ENCODE peak calls at places on chromosomes 11 and 22, in ten cellular contexts. One of them, this sample, is unnamed.

GRCh38 chr11:84142411-84142810 is 856.2 kb upstream of the CCDC90B start:
- DNase-seq in HFFc6: no peak
- DNase-seq in stimulated activated CD4-positive, alpha-beta T cell treated with anti-CD3 and anti-CD28 coated beads, Interleukin-15, amount 100 ng/mL, for 1 hour: no peak
- DNase-seq in bronchial epithelial cell: no peak
- DNase-seq in fibroblast of mammary gland: no peak
- DNase-seq in DMS153: no peak
- DNase-seq in NCI-H510A treated with DMSO at 0.1 percent for 48 hours: no peak
- DNase-seq in GM12891: no peak
- DNase-seq in left colon: no peak
- DNase-seq in Daoy: no peak
- DNase-seq in this sample: no peak

GRCh38 chr11:29318134-29318845 is 698.5 kb downstream of the KCNA4 start:
- DNase-seq in bronchial epithelial cell: peak; percentile 55
- DNase-seq in left colon: no peak
- DNase-seq in fibroblast of mammary gland: peak; percentile 51
- DNase-seq in NCI-H510A treated with DMSO at 0.1 percent for 48 hours: no peak
- DNase-seq in GM12891: no peak
- DNase-seq in Daoy: peak; percentile 45
- DNase-seq in HFFc6: peak; percentile 66
- DNase-seq in stimulated activated CD4-positive, alpha-beta T cell treated with anti-CD3 and anti-CD28 coated beads, Interleukin-15, amount 100 ng/mL, for 1 hour: no peak
- DNase-seq in DMS153: no peak
- DNase-seq in this sample: peak; percentile 75

GRCh38 chr22:25540128-25540790 is 24.2 kb upstream of the GRK3 start:
- DNase-seq in Daoy: no peak
- DNase-seq in stimulated activated CD4-positive, alpha-beta T cell treated with anti-CD3 and anti-CD28 coated beads, Interleukin-15, amount 100 ng/mL, for 1 hour: no peak
- DNase-seq in NCI-H510A treated with DMSO at 0.1 percent for 48 hours: no peak
- DNase-seq in bronchial epithelial cell: no peak
- DNase-seq in fibroblast of mammary gland: no peak
- DNase-seq in left colon: no peak
- DNase-seq in HFFc6: no peak
- DNase-seq in DMS153: no peak
- DNase-seq in GM12891: no peak
- DNase-seq in this sample: no peak

GRCh38 chr11:68260484-68260883 is 11.3 kb downstream of the C11orf24 start:
- DNase-seq in fibroblast of mammary gland: no peak
- DNase-seq in NCI-H510A treated with DMSO at 0.1 percent for 48 hours: no peak
- DNase-seq in GM12891: no peak
- DNase-seq in stimulated activated CD4-positive, alpha-beta T cell treated with anti-CD3 and anti-CD28 coated beads, Interleukin-15, amount 100 ng/mL, for 1 hour: no peak
- DNase-seq in Daoy: no peak
- DNase-seq in bronchial epithelial cell: no peak
- DNase-seq in DMS153: no peak
- DNase-seq in HFFc6: no peak
- DNase-seq in left colon: no peak
- DNase-seq in this sample: no peak

GRCh38 chr22:43449205-43449830 is 37.5 kb downstream of the MPPED1 start:
- DNase-seq in GM12891: no peak
- DNase-seq in Daoy: peak; percentile 33
- DNase-seq in bronchial epithelial cell: no peak
- DNase-seq in HFFc6: no peak
- DNase-seq in DMS153: no peak
- DNase-seq in fibroblast of mammary gland: no peak
- DNase-seq in left colon: no peak
- DNase-seq in NCI-H510A treated with DMSO at 0.1 percent for 48 hours: no peak
- DNase-seq in stimulated activated CD4-positive, alpha-beta T cell treated with anti-CD3 and anti-CD28 coated beads, Interleukin-15, amount 100 ng/mL, for 1 hour: no peak
- DNase-seq in this sample: no peak

GRCh38 chr11:104198576-104198975 is 34.6 kb upstream of the PDGFD start:
- DNase-seq in fibroblast of mammary gland: peak; percentile 49
- DNase-seq in GM12891: no peak
- DNase-seq in Daoy: no peak
- DNase-seq in stimulated activated CD4-positive, alpha-beta T cell treated with anti-CD3 and anti-CD28 coated beads, Interleukin-15, amount 100 ng/mL, for 1 hour: no peak
- DNase-seq in NCI-H510A treated with DMSO at 0.1 percent for 48 hours: no peak
- DNase-seq in left colon: no peak
- DNase-seq in bronchial epithelial cell: peak; percentile 31
- DNase-seq in HFFc6: no peak
- DNase-seq in DMS153: no peak
- DNase-seq in this sample: no peak

GRCh38 chr22:18012528-18012927 is 11.8 kb downstream of the MICAL3 start:
- DNase-seq in HFFc6: peak; percentile 51
- DNase-seq in GM12891: no peak
- DNase-seq in fibroblast of mammary gland: peak; percentile 25
- DNase-seq in left colon: no peak
- DNase-seq in NCI-H510A treated with DMSO at 0.1 percent for 48 hours: no peak
- DNase-seq in stimulated activated CD4-positive, alpha-beta T cell treated with anti-CD3 and anti-CD28 coated beads, Interleukin-15, amount 100 ng/mL, for 1 hour: no peak
- DNase-seq in Daoy: no peak
- DNase-seq in bronchial epithelial cell: peak; percentile 92
- DNase-seq in DMS153: no peak
- DNase-seq in this sample: peak; percentile 82

GRCh38 chr22:38699143-38699542 is 1.6 kb downstream of the JOSD1 start:
- DNase-seq in GM12891: no peak
- DNase-seq in left colon: no peak
- DNase-seq in Daoy: no peak
- DNase-seq in DMS153: no peak
- DNase-seq in NCI-H510A treated with DMSO at 0.1 percent for 48 hours: no peak
- DNase-seq in HFFc6: no peak
- DNase-seq in fibroblast of mammary gland: no peak
- DNase-seq in stimulated activated CD4-positive, alpha-beta T cell treated with anti-CD3 and anti-CD28 coated beads, Interleukin-15, amount 100 ng/mL, for 1 hour: no peak
- DNase-seq in bronchial epithelial cell: no peak
- DNase-seq in this sample: no peak

GRCh38 chr11:34546511-34547206 is 33.1 kb upstream of the ELF5 start:
- DNase-seq in Daoy: no peak
- DNase-seq in fibroblast of mammary gland: no peak
- DNase-seq in bronchial epithelial cell: peak; percentile 28
- DNase-seq in DMS153: no peak
- DNase-seq in stimulated activated CD4-positive, alpha-beta T cell treated with anti-CD3 and anti-CD28 coated beads, Interleukin-15, amount 100 ng/mL, for 1 hour: no peak
- DNase-seq in left colon: no peak
- DNase-seq in NCI-H510A treated with DMSO at 0.1 percent for 48 hours: no peak
- DNase-seq in HFFc6: no peak
- DNase-seq in GM12891: no peak
- DNase-seq in this sample: no peak

GRCh38 chr11:2127357-2127971 is 11.7 kb downstream of the IGF2 start:
- DNase-seq in DMS153: no peak
- DNase-seq in left colon: no peak
- DNase-seq in HFFc6: no peak
- DNase-seq in GM12891: no peak
- DNase-seq in bronchial epithelial cell: no peak
- DNase-seq in fibroblast of mammary gland: no peak
- DNase-seq in Daoy: no peak
- DNase-seq in stimulated activated CD4-positive, alpha-beta T cell treated with anti-CD3 and anti-CD28 coated beads, Interleukin-15, amount 100 ng/mL, for 1 hour: no peak
- DNase-seq in NCI-H510A treated with DMSO at 0.1 percent for 48 hours: no peak
- DNase-seq in this sample: no peak

GRCh38 chr11:34890812-34891211 is 25.4 kb downstream of the APIP start:
- DNase-seq in fibroblast of mammary gland: peak; percentile 63
- DNase-seq in bronchial epithelial cell: peak; percentile 59
- DNase-seq in stimulated activated CD4-positive, alpha-beta T cell treated with anti-CD3 and anti-CD28 coated beads, Interleukin-15, amount 100 ng/mL, for 1 hour: no peak
- DNase-seq in HFFc6: peak; percentile 21
- DNase-seq in left colon: no peak
- DNase-seq in DMS153: peak; percentile 20
- DNase-seq in GM12891: no peak
- DNase-seq in NCI-H510A treated with DMSO at 0.1 percent for 48 hours: peak; percentile 29
- DNase-seq in Daoy: no peak
- DNase-seq in this sample: peak; percentile 34

GRCh38 chr22:43262990-43263644 is 76.2 kb upstream of the TTLL12 start:
- DNase-seq in HFFc6: no peak
- DNase-seq in NCI-H510A treated with DMSO at 0.1 percent for 48 hours: no peak
- DNase-seq in GM12891: peak; percentile 57
- DNase-seq in bronchial epithelial cell: no peak
- DNase-seq in DMS153: peak; percentile 19
- DNase-seq in Daoy: peak; percentile 50
- DNase-seq in stimulated activated CD4-positive, alpha-beta T cell treated with anti-CD3 and anti-CD28 coated beads, Interleukin-15, amount 100 ng/mL, for 1 hour: peak; percentile 9
- DNase-seq in fibroblast of mammary gland: no peak
- DNase-seq in left colon: peak; percentile 32
- DNase-seq in this sample: no peak

GRCh38 chr22:24433001-24433867 is 5.8 kb downstream of the ADORA2A start:
- DNase-seq in left colon: no peak
- DNase-seq in fibroblast of mammary gland: no peak
- DNase-seq in stimulated activated CD4-positive, alpha-beta T cell treated with anti-CD3 and anti-CD28 coated beads, Interleukin-15, amount 100 ng/mL, for 1 hour: no peak
- DNase-seq in bronchial epithelial cell: no peak
- DNase-seq in DMS153: no peak
- DNase-seq in HFFc6: no peak
- DNase-seq in Daoy: no peak
- DNase-seq in GM12891: no peak
- DNase-seq in NCI-H510A treated with DMSO at 0.1 percent for 48 hours: no peak
- DNase-seq in this sample: no peak

GRCh38 chr22:17079572-17079971 is 5.2 kb upstream of the IL17RA start:
- DNase-seq in bronchial epithelial cell: no peak
- DNase-seq in stimulated activated CD4-positive, alpha-beta T cell treated with anti-CD3 and anti-CD28 coated beads, Interleukin-15, amount 100 ng/mL, for 1 hour: no peak
- DNase-seq in left colon: no peak
- DNase-seq in GM12891: no peak
- DNase-seq in HFFc6: no peak
- DNase-seq in fibroblast of mammary gland: no peak
- DNase-seq in NCI-H510A treated with DMSO at 0.1 percent for 48 hours: no peak
- DNase-seq in Daoy: no peak
- DNase-seq in DMS153: no peak
- DNase-seq in this sample: no peak

GRCh38 chr11:118054712-118055640 is 21.9 kb upstream of the TMPRSS4 start:
- DNase-seq in NCI-H510A treated with DMSO at 0.1 percent for 48 hours: no peak
- DNase-seq in left colon: no peak
- DNase-seq in stimulated activated CD4-positive, alpha-beta T cell treated with anti-CD3 and anti-CD28 coated beads, Interleukin-15, amount 100 ng/mL, for 1 hour: no peak
- DNase-seq in Daoy: no peak
- DNase-seq in DMS153: no peak
- DNase-seq in bronchial epithelial cell: no peak
- DNase-seq in HFFc6: no peak
- DNase-seq in fibroblast of mammary gland: no peak
- DNase-seq in GM12891: no peak
- DNase-seq in this sample: no peak

GRCh38 chr11:77879218-77879617 is 58.3 kb downstream of the AAMDC start:
- DNase-seq in fibroblast of mammary gland: peak; percentile 70
- DNase-seq in bronchial epithelial cell: no peak
- DNase-seq in stimulated activated CD4-positive, alpha-beta T cell treated with anti-CD3 and anti-CD28 coated beads, Interleukin-15, amount 100 ng/mL, for 1 hour: no peak
- DNase-seq in GM12891: peak; percentile 14
- DNase-seq in DMS153: no peak
- DNase-seq in left colon: peak; percentile 9
- DNase-seq in HFFc6: no peak
- DNase-seq in NCI-H510A treated with DMSO at 0.1 percent for 48 hours: no peak
- DNase-seq in Daoy: no peak
- DNase-seq in this sample: no peak

GRCh38 chr11:61967924-61968757 is 707 bp upstream of the FTH1 start:
- DNase-seq in bronchial epithelial cell: no peak
- DNase-seq in NCI-H510A treated with DMSO at 0.1 percent for 48 hours: peak; percentile 72
- DNase-seq in left colon: peak; percentile 70
- DNase-seq in DMS153: peak; percentile 58
- DNase-seq in GM12891: no peak
- DNase-seq in stimulated activated CD4-positive, alpha-beta T cell treated with anti-CD3 and anti-CD28 coated beads, Interleukin-15, amount 100 ng/mL, for 1 hour: peak; percentile 20
- DNase-seq in HFFc6: no peak
- DNase-seq in Daoy: no peak
- DNase-seq in fibroblast of mammary gland: no peak
- DNase-seq in this sample: no peak

GRCh38 chr22:24474221-24474620 is 20.9 kb upstream of the UPB1 start:
- DNase-seq in GM12891: no peak
- DNase-seq in HFFc6: peak; percentile 89
- DNase-seq in left colon: no peak
- DNase-seq in DMS153: no peak
- DNase-seq in fibroblast of mammary gland: peak; percentile 74
- DNase-seq in Daoy: peak; percentile 79
- DNase-seq in bronchial epithelial cell: peak; percentile 60
- DNase-seq in stimulated activated CD4-positive, alpha-beta T cell treated with anti-CD3 and anti-CD28 coated beads, Interleukin-15, amount 100 ng/mL, for 1 hour: no peak
- DNase-seq in NCI-H510A treated with DMSO at 0.1 percent for 48 hours: no peak
- DNase-seq in this sample: peak; percentile 93

GRCh38 chr11:2214527-2215229 is 43.1 kb upstream of the TH start:
- DNase-seq in GM12891: no peak
- DNase-seq in bronchial epithelial cell: no peak
- DNase-seq in stimulated activated CD4-positive, alpha-beta T cell treated with anti-CD3 and anti-CD28 coated beads, Interleukin-15, amount 100 ng/mL, for 1 hour: no peak
- DNase-seq in DMS153: peak; percentile 49
- DNase-seq in Daoy: no peak
- DNase-seq in HFFc6: no peak
- DNase-seq in left colon: no peak
- DNase-seq in fibroblast of mammary gland: no peak
- DNase-seq in NCI-H510A treated with DMSO at 0.1 percent for 48 hours: peak; percentile 10
- DNase-seq in this sample: no peak

GRCh38 chr22:37624876-37625275 is 14.6 kb upstream of the SH3BP1 start:
- DNase-seq in NCI-H510A treated with DMSO at 0.1 percent for 48 hours: no peak
- DNase-seq in DMS153: no peak
- DNase-seq in HFFc6: no peak
- DNase-seq in bronchial epithelial cell: no peak
- DNase-seq in stimulated activated CD4-positive, alpha-beta T cell treated with anti-CD3 and anti-CD28 coated beads, Interleukin-15, amount 100 ng/mL, for 1 hour: no peak
- DNase-seq in GM12891: no peak
- DNase-seq in Daoy: no peak
- DNase-seq in left colon: no peak
- DNase-seq in fibroblast of mammary gland: no peak
- DNase-seq in this sample: no peak

GRCh38 chr11:71145988-71146824 is 106.2 kb downstream of the SHANK2 start:
- DNase-seq in bronchial epithelial cell: no peak
- DNase-seq in left colon: no peak
- DNase-seq in Daoy: no peak
- DNase-seq in fibroblast of mammary gland: no peak
- DNase-seq in NCI-H510A treated with DMSO at 0.1 percent for 48 hours: no peak
- DNase-seq in DMS153: no peak
- DNase-seq in HFFc6: no peak
- DNase-seq in GM12891: no peak
- DNase-seq in stimulated activated CD4-positive, alpha-beta T cell treated with anti-CD3 and anti-CD28 coated beads, Interleukin-15, amount 100 ng/mL, for 1 hour: no peak
- DNase-seq in this sample: no peak

GRCh38 chr11:67318239-67318555 is 14.9 kb downstream of the SSH3 start:
- DNase-seq in bronchial epithelial cell: no peak
- DNase-seq in NCI-H510A treated with DMSO at 0.1 percent for 48 hours: peak; percentile 55
- DNase-seq in fibroblast of mammary gland: no peak
- DNase-seq in Daoy: no peak
- DNase-seq in GM12891: no peak
- DNase-seq in left colon: no peak
- DNase-seq in HFFc6: no peak
- DNase-seq in DMS153: no peak
- DNase-seq in stimulated activated CD4-positive, alpha-beta T cell treated with anti-CD3 and anti-CD28 coated beads, Interleukin-15, amount 100 ng/mL, for 1 hour: no peak
- DNase-seq in this sample: no peak

GRCh38 chr22:20486229-20486628 is 9.4 kb downstream of the KLHL22 start:
- DNase-seq in NCI-H510A treated with DMSO at 0.1 percent for 48 hours: no peak
- DNase-seq in GM12891: no peak
- DNase-seq in left colon: no peak
- DNase-seq in stimulated activated CD4-positive, alpha-beta T cell treated with anti-CD3 and anti-CD28 coated beads, Interleukin-15, amount 100 ng/mL, for 1 hour: no peak
- DNase-seq in Daoy: no peak
- DNase-seq in fibroblast of mammary gland: no peak
- DNase-seq in HFFc6: no peak
- DNase-seq in bronchial epithelial cell: no peak
- DNase-seq in DMS153: no peak
- DNase-seq in this sample: no peak

GRCh38 chr11:35579557-35580396 is 38.5 kb upstream of the FJX1 start:
- DNase-seq in HFFc6: peak; percentile 94
- DNase-seq in DMS153: no peak
- DNase-seq in bronchial epithelial cell: peak; percentile 90
- DNase-seq in NCI-H510A treated with DMSO at 0.1 percent for 48 hours: peak; percentile 21
- DNase-seq in left colon: no peak
- DNase-seq in Daoy: peak; percentile 77
- DNase-seq in fibroblast of mammary gland: peak; percentile 97
- DNase-seq in stimulated activated CD4-positive, alpha-beta T cell treated with anti-CD3 and anti-CD28 coated beads, Interleukin-15, amount 100 ng/mL, for 1 hour: no peak
- DNase-seq in GM12891: no peak
- DNase-seq in this sample: peak; percentile 58

GRCh38 chr11:117179048-117179999 is 781 bp downstream of the SIDT2 start:
- DNase-seq in bronchial epithelial cell: no peak
- DNase-seq in NCI-H510A treated with DMSO at 0.1 percent for 48 hours: no peak
- DNase-seq in DMS153: peak; percentile 8
- DNase-seq in stimulated activated CD4-positive, alpha-beta T cell treated with anti-CD3 and anti-CD28 coated beads, Interleukin-15, amount 100 ng/mL, for 1 hour: no peak
- DNase-seq in HFFc6: no peak
- DNase-seq in GM12891: no peak
- DNase-seq in Daoy: peak; percentile 41
- DNase-seq in left colon: peak; percentile 72
- DNase-seq in fibroblast of mammary gland: peak; percentile 57
- DNase-seq in this sample: no peak